ENCODE peak calls at places on chromosome 1, in five cellular contexts. One of them, this sample, is unnamed.
A peak's percentile ranks its signal among the peaks of the same experiment; 100 is the strongest.

GRCh38 chr1:166975361-166976129 is at the start of gene ILDR2:
- DNase-seq in left kidney: peak; percentile 86
- DNase-seq in G401: peak; percentile 49
- DNase-seq in ecto neural progenitor cell: peak; percentile 81
- DNase-seq in DND-41: peak; percentile 83
- DNase-seq in this sample: peak; percentile 69

GRCh38 chr1:3440282-3440681 is 14.2 kb upstream of the ARHGEF16 start:
- DNase-seq in ecto neural progenitor cell: no peak
- DNase-seq in left kidney: no peak
- DNase-seq in DND-41: no peak
- DNase-seq in G401: no peak
- DNase-seq in this sample: no peak

GRCh38 chr1:225343618-225344017 is 84.2 kb downstream of the LBR start:
- DNase-seq in left kidney: no peak
- DNase-seq in G401: no peak
- DNase-seq in ecto neural progenitor cell: no peak
- DNase-seq in DND-41: no peak
- DNase-seq in this sample: no peak

GRCh38 chr1:42935313-42935624 is 23.4 kb downstream of the SLC2A1 start:
- DNase-seq in G401: no peak
- DNase-seq in left kidney: no peak
- DNase-seq in DND-41: no peak
- DNase-seq in ecto neural progenitor cell: no peak
- DNase-seq in this sample: no peak

GRCh38 chr1:157442065-157442464 is 110.2 kb downstream of the FCRL5 start:
- DNase-seq in DND-41: no peak
- DNase-seq in G401: no peak
- DNase-seq in ecto neural progenitor cell: no peak
- DNase-seq in left kidney: peak; percentile 45
- DNase-seq in this sample: no peak

GRCh38 chr1:7915826-7916225 is 24.8 kb downstream of the TNFRSF9 start:
- DNase-seq in G401: no peak
- DNase-seq in ecto neural progenitor cell: no peak
- DNase-seq in left kidney: no peak
- DNase-seq in DND-41: no peak
- DNase-seq in this sample: no peak

GRCh38 chr1:7644906-7645750 is 126.0 kb upstream of the VAMP3 start:
- DNase-seq in left kidney: peak; percentile 25
- DNase-seq in DND-41: no peak
- DNase-seq in ecto neural progenitor cell: no peak
- DNase-seq in G401: peak; percentile 93
- DNase-seq in this sample: no peak

GRCh38 chr1:27993241-27993640 is 33.5 kb downstream of the XKR8 start:
- DNase-seq in ecto neural progenitor cell: no peak
- DNase-seq in left kidney: no peak
- DNase-seq in DND-41: no peak
- DNase-seq in G401: no peak
- DNase-seq in this sample: no peak